ENCODE peak calls at places on chromosomes 3 and 15, in nine cellular contexts. I, E, J, O, D, R, M, U and B are unnamed samples.

GRCh38 chr3:14837864-14838263 is 19.1 kb downstream of the FGD5 start:
- DNase-seq in I (no peak), E (no peak), J (peak; percentile 11), O (no peak), D (no peak), R (no peak), M (peak; percentile 11), U (peak; percentile 65), B (no peak)

GRCh38 chr3:168844502-168845482 is 749.1 kb upstream of the GOLIM4 start:
- DNase-seq in I (no peak), E (no peak), J (no peak), O (no peak), D (no peak), R (no peak), M (no peak), U (no peak), B (no peak)

GRCh38 chr15:76149291-76149910 is 89.6 kb downstream of the TMEM266 start:
- DNase-seq in I (no peak), E (no peak), J (no peak), O (no peak), D (no peak), R (no peak), M (no peak), U (peak; percentile 14), B (no peak)

GRCh38 chr3:151016421-151016820 is 43.9 kb upstream of the CLRN1 start:
- DNase-seq in I (no peak), E (peak; percentile 68), J (peak; percentile 24), O (no peak), D (no peak), R (peak; percentile 28), M (peak; percentile 75), U (no peak), B (no peak)

GRCh38 chr3:194069421-194070219 is 66.3 kb upstream of the HES1 start:
- DNase-seq in I (no peak), E (peak; percentile 60), J (peak; percentile 66), O (no peak), D (no peak), R (peak; percentile 55), M (peak; percentile 63), U (no peak), B (no peak)

GRCh38 chr3:194367992-194368841 is 1.3 kb downstream of the LRRC15 start:
- DNase-seq in I (no peak), E (no peak), J (no peak), O (no peak), D (no peak), R (no peak), M (peak; percentile 5), U (no peak), B (no peak)

GRCh38 chr3:113968986-113969385 is 21.2 kb downstream of the ZDHHC23 start:
- DNase-seq in I (no peak), E (peak; percentile 37), J (peak; percentile 51), O (no peak), D (no peak), R (no peak), M (peak; percentile 34), U (no peak), B (no peak)

GRCh38 chr3:136444581-136444980 is 194.4 kb downstream of the PCCB start:
- DNase-seq in I (no peak), E (no peak), J (peak; percentile 14), O (no peak), D (no peak), R (no peak), M (no peak), U (no peak), B (no peak)

GRCh38 chr3:115804722-115805121 is 181.4 kb downstream of the GAP43 start:
- DNase-seq in I (no peak), E (peak; percentile 98), J (peak; percentile 92), O (no peak), D (no peak), R (peak; percentile 98), M (peak; percentile 95), U (no peak), B (no peak)

GRCh38 chr15:51634591-51635198 is 12.1 kb upstream of the DMXL2 start:
- DNase-seq in I (no peak), E (peak; percentile 21), J (no peak), O (no peak), D (no peak), R (no peak), M (no peak), U (no peak), B (no peak)

GRCh38 chr15:55372701-55373440 is 35.3 kb downstream of the CCPG1 start:
- DNase-seq in I (no peak), E (peak; percentile 18), J (no peak), O (no peak), D (no peak), R (no peak), M (no peak), U (no peak), B (peak; percentile 18)

GRCh38 chr3:57731311-57731710 is 24.8 kb upstream of the SLMAP start:
- DNase-seq in I (no peak), E (no peak), J (no peak), O (no peak), D (no peak), R (no peak), M (no peak), U (no peak), B (no peak)

GRCh38 chr3:46162975-46163550 is 45.0 kb downstream of the CCR1 start:
- DNase-seq in I (no peak), E (peak; percentile 86), J (no peak), O (no peak), D (no peak), R (peak; percentile 88), M (no peak), U (no peak), B (no peak)
- TF ChIP-seq CTCF in I (no peak), E (peak; percentile 23), J (no peak), O (no peak), D (no peak), R (peak; percentile 11), M (peak; percentile 18), U (no peak), B (no peak)

GRCh38 chr15:50236433-50236832 is 29.1 kb downstream of the HDC start:
- DNase-seq in I (no peak), E (no peak), J (no peak), O (no peak), D (no peak), R (no peak), M (no peak), U (no peak), B (no peak)

GRCh38 chr15:50244959-50245624 is 20.4 kb downstream of the HDC start:
- DNase-seq in I (no peak), E (no peak), J (no peak), O (no peak), D (no peak), R (no peak), M (no peak), U (no peak), B (no peak)

GRCh38 chr15:50244153-50244552 is 21.4 kb downstream of the HDC start:
- DNase-seq in I (no peak), E (no peak), J (no peak), O (no peak), D (no peak), R (no peak), M (no peak), U (no peak), B (no peak)

GRCh38 chr15:50238263-50238662 is 27.3 kb downstream of the HDC start:
- DNase-seq in I (no peak), E (no peak), J (no peak), O (no peak), D (no peak), R (no peak), M (no peak), U (no peak), B (no peak)

DNA sequence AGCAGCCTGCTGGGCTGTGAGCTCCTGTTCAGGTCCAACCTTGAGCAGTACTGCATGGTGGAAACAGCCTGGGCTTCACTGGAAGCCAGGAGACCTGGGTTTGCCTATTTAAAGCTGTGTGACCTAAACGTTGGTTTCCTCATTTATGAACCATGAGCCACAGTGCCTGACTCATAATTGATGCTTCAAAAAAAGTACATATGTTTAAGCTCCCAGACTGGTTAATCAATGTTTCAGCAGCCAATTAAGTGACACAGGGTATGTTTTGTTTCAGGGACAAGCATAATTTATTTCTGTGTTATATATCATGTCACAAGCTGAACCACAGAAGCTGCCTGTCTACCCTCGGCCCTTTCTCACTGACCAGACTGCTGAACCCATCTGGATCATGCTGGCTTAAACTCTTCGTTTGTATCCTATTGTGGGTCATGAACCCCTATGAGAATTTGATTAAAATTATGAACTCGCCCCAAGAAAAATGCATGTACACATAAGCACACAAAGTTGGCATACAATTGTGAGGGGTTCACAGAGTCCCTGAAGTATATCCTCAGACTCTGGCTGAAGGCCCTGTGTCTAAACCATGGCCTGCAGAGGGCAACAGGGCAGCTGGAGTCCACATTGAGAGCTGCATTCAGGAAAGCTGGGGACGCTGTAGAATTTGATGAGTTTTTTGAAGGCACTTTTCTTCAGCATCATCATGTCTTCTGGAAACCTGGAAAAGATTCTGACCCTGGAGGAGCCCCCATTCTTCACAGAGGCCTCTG is 23.7 kb downstream of the HDC start:
- DNase-seq in I (no peak), E (peak; percentile 82), J (no peak), O (no peak), D (no peak), R (peak; percentile 63), M (peak; percentile 38), U (no peak), B (no peak)
- TF ChIP-seq CTCF in I (no peak), E (no peak), J (no peak), O (no peak), D (no peak), R (no peak), M (no peak), U (no peak), B (peak; percentile 13)

DNA sequence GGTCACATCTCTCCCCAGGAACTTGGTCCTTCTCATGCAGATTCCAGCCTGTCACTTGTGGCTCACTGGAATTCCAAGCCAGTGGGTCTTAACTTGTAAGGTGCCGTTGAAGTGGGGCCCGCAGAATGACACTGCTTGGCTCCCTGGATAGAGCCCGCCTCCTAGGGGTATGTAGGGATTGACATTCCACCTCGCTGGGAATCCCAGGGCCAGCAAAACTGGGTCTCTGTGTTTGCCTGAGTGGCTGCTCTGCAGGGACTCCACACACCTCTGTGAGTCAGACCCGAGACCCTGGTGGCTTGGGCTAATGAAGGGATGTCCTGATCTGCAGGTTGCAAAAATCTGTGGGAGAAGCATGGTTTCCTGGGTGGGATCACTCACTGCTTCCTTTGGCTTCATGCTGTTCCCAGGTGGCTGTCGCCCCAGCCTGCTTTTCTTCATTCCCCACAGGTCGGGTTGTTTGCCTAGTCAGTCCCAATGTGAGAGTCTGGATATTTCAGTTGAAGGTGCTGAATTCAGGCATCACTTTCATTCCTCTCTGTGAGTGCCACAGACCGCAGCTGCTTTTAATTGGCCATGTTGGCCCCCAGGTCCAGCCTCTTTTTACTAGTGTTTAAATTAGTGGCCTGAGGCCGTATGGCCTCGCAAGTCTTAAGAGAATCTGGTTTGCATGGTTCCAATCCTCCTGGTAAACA is 156.0 kb upstream of the TRIM42 start:
- DNase-seq in I (no peak), E (no peak), J (no peak), O (no peak), D (no peak), R (no peak), M (no peak), U (no peak), B (no peak)
- TF ChIP-seq CTCF in I (no peak), E (no peak), J (no peak), O (no peak), D (no peak), R (no peak), M (no peak), U (no peak), B (no peak)

DNA sequence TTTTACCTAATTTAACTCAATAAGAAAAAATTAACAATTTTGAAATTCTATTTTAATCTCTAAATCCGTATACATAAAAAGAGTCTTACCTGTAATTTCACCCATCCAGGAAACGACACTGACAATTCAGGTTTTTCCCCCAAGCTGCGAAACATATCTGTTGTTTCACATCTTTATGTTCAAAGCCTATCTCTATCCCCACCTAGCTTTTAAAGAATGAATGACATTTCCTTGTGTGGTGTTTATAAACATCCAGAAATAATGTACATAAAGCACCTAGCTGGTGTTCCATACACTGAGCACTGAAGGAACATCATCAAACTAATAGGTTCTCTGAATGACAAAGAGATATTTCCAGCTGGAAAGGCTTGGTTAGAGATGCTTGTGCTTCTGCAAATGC is 867.8 kb downstream of the SQOR start:
- DNase-seq in I (no peak), E (peak; percentile 1), J (peak; percentile 18), O (no peak), D (no peak), R (peak; percentile 24), M (peak; percentile 9), U (no peak), B (no peak)
- TF ChIP-seq CTCF in I (no peak), E (no peak), J (peak; percentile 26), O (no peak), D (no peak), R (peak; percentile 63), M (peak; percentile 5), U (no peak), B (no peak)